ENCODE peak calls at places on chromosome 12, in six cellular contexts. One of them, this sample, is unnamed.

GRCh38 chr12:22687677-22688076 is 62.7 kb downstream of the ETNK1 start:
- DNase-seq in H1: no peak
- DNase-seq in trophoblast cell: no peak
- DNase-seq in H9: no peak
- DNase-seq in IMR-90: peak; percentile 77
- DNase-seq in mesenchymal stem cell: peak; percentile 74
- DNase-seq in this sample: no peak

GRCh38 chr12:128637616-128638606 is 185.8 kb downstream of the SLC15A4 start:
- DNase-seq in H9: no peak
- DNase-seq in IMR-90: no peak
- DNase-seq in trophoblast cell: no peak
- DNase-seq in H1: no peak
- DNase-seq in mesenchymal stem cell: no peak
- DNase-seq in this sample: no peak

GRCh38 chr12:40718878-40719372 is 26.7 kb downstream of the CNTN1 start:
- DNase-seq in mesenchymal stem cell: no peak
- DNase-seq in trophoblast cell: no peak
- DNase-seq in IMR-90: no peak
- DNase-seq in H1: no peak
- DNase-seq in H9: no peak
- DNase-seq in this sample: no peak

GRCh38 chr12:97306121-97306520 is 156.5 kb upstream of the RMST start:
- DNase-seq in IMR-90: no peak
- DNase-seq in H1: no peak
- DNase-seq in mesenchymal stem cell: no peak
- DNase-seq in trophoblast cell: no peak
- DNase-seq in H9: no peak
- DNase-seq in this sample: no peak

GRCh38 chr12:71846322-71846940 is 6.9 kb downstream of the TBC1D15 start:
- DNase-seq in H9: no peak
- DNase-seq in IMR-90: peak; percentile 47
- DNase-seq in trophoblast cell: peak; percentile 59
- DNase-seq in mesenchymal stem cell: peak; percentile 61
- DNase-seq in H1: no peak
- DNase-seq in this sample: no peak

GRCh38 chr12:98483621-98484455 is 31.6 kb upstream of the TMPO start:
- DNase-seq in H1: no peak
- DNase-seq in mesenchymal stem cell: no peak
- DNase-seq in trophoblast cell: no peak
- DNase-seq in H9: no peak
- DNase-seq in IMR-90: no peak
- DNase-seq in this sample: no peak

GRCh38 chr12:54448344-54448743 is 25.1 kb downstream of the GTSF1 start:
- DNase-seq in IMR-90: no peak
- DNase-seq in mesenchymal stem cell: no peak
- DNase-seq in H1: no peak
- DNase-seq in trophoblast cell: no peak
- DNase-seq in H9: no peak
- DNase-seq in this sample: no peak

GRCh38 chr12:106387847-106388246 is 30.3 kb downstream of the POLR3B start:
- DNase-seq in H9: no peak
- DNase-seq in H1: no peak
- DNase-seq in IMR-90: no peak
- DNase-seq in mesenchymal stem cell: no peak
- DNase-seq in trophoblast cell: no peak
- DNase-seq in this sample: no peak

GRCh38 chr12:120357104-120357503 is 11.9 kb downstream of the MSI1 start:
- DNase-seq in H9: no peak
- DNase-seq in H1: no peak
- DNase-seq in IMR-90: no peak
- DNase-seq in mesenchymal stem cell: no peak
- DNase-seq in trophoblast cell: no peak
- DNase-seq in this sample: no peak

GRCh38 chr12:51864701-51865469 is 16.4 kb upstream of the FIGNL2 start:
- DNase-seq in IMR-90: no peak
- DNase-seq in H1: no peak
- DNase-seq in mesenchymal stem cell: no peak
- DNase-seq in H9: peak; percentile 51
- DNase-seq in trophoblast cell: no peak
- DNase-seq in this sample: no peak

GRCh38 chr12:85301054-85301453 is 21.0 kb downstream of the ALX1 start:
- DNase-seq in mesenchymal stem cell: no peak
- DNase-seq in H1: no peak
- DNase-seq in trophoblast cell: no peak
- DNase-seq in H9: no peak
- DNase-seq in IMR-90: no peak
- DNase-seq in this sample: no peak

GRCh38 chr12:124531281-124531745 is 36.1 kb downstream of the NCOR2 start:
- DNase-seq in H1: no peak
- DNase-seq in trophoblast cell: no peak
- DNase-seq in IMR-90: no peak
- DNase-seq in H9: no peak
- DNase-seq in mesenchymal stem cell: peak; percentile 57
- DNase-seq in this sample: no peak

GRCh38 chr12:121036810-121037326 is 2.2 kb downstream of the OASL start:
- DNase-seq in IMR-90: peak; percentile 69
- DNase-seq in mesenchymal stem cell: peak; percentile 37
- DNase-seq in H9: no peak
- DNase-seq in H1: no peak
- DNase-seq in trophoblast cell: peak; percentile 27
- DNase-seq in this sample: no peak

GRCh38 chr12:98296462-98297079 is 218.8 kb upstream of the TMPO start:
- DNase-seq in trophoblast cell: peak; percentile 80
- DNase-seq in H1: no peak
- DNase-seq in IMR-90: no peak
- DNase-seq in H9: peak; percentile 45
- DNase-seq in mesenchymal stem cell: no peak
- DNase-seq in this sample: peak; percentile 20

GRCh38 chr12:92492291-92492690 is 210.5 kb upstream of the PLEKHG7 start:
- DNase-seq in H9: no peak
- DNase-seq in mesenchymal stem cell: no peak
- DNase-seq in IMR-90: no peak
- DNase-seq in H1: no peak
- DNase-seq in trophoblast cell: no peak
- DNase-seq in this sample: no peak

GRCh38 chr12:92487138-92487485 is 215.7 kb upstream of the PLEKHG7 start:
- DNase-seq in trophoblast cell: no peak
- DNase-seq in IMR-90: no peak
- DNase-seq in H1: no peak
- DNase-seq in H9: no peak
- DNase-seq in mesenchymal stem cell: no peak
- DNase-seq in this sample: no peak

GRCh38 chr12:92485356-92486348 is 217.1 kb upstream of the PLEKHG7 start:
- DNase-seq in H9: no peak
- DNase-seq in IMR-90: no peak
- DNase-seq in trophoblast cell: no peak
- DNase-seq in H1: no peak
- DNase-seq in mesenchymal stem cell: peak; percentile 51
- DNase-seq in this sample: no peak

GRCh38 chr12:92486443-92487137 is 216.2 kb upstream of the PLEKHG7 start:
- DNase-seq in trophoblast cell: no peak
- DNase-seq in mesenchymal stem cell: peak; percentile 86
- DNase-seq in IMR-90: peak; percentile 56
- DNase-seq in H1: no peak
- DNase-seq in H9: no peak
- DNase-seq in this sample: no peak

GRCh38 chr12:92488735-92489134 is 214.1 kb upstream of the PLEKHG7 start:
- DNase-seq in mesenchymal stem cell: no peak
- DNase-seq in H1: no peak
- DNase-seq in trophoblast cell: no peak
- DNase-seq in IMR-90: no peak
- DNase-seq in H9: no peak
- DNase-seq in this sample: no peak
- H3K4me1 ChIP-seq in mesenchymal stem cell: no peaks in the 10 kb centered on the region
- H3K4me1 ChIP-seq in H1: peaks cover 3% of the 10 kb centered on the region
- H3K4me1 ChIP-seq in trophoblast cell: no peaks in the 10 kb centered on the region
- H3K4me1 ChIP-seq in IMR-90: no peaks in the 10 kb centered on the region
- H3K4me1 ChIP-seq in H9: no peaks in the 10 kb centered on the region
- H3K4me1 ChIP-seq in this sample: no peaks in the 10 kb centered on the region

DNA sequence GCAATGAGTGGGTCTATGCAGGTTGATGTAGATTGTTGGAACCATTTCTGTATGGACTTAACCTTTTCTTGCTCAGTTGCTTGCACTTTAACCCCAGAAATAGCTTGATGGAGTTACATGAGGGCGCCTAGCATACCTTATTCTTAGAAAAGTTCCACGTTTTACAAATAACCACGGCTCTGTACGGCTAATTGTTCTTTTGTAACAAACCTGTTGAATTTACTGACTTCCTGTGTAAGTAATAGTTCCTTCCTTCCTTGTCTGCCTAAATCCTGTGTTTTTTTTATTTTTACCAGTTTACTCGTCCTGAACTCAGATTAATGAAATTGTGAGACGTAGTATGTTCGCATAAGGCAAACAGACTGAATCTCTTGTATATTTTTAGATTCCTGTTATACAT is 106.2 kb downstream of the FGD4 start:
- DNase-seq in H9: no peak
- DNase-seq in IMR-90: no peak
- DNase-seq in H1: no peak
- DNase-seq in trophoblast cell: no peak
- DNase-seq in mesenchymal stem cell: no peak
- DNase-seq in this sample: no peak
- H2AFZ ChIP-seq in H9: no peak overlapping the region
- H2AFZ ChIP-seq in IMR-90: no peak overlapping the region
- H2AFZ ChIP-seq in H1: no peak overlapping the region
- H2AFZ ChIP-seq in trophoblast cell: no peak overlapping the region
- H2AFZ ChIP-seq in mesenchymal stem cell: no peak overlapping the region
- H2AFZ ChIP-seq in this sample: no peak overlapping the region

GRCh38 chr12:64759035-64759894 is at the start of gene GNS:
- DNase-seq in IMR-90: peak; percentile 89
- DNase-seq in mesenchymal stem cell: peak; percentile 93
- DNase-seq in H1: peak; percentile 75
- DNase-seq in H9: peak; percentile 97
- DNase-seq in trophoblast cell: peak; percentile 97
- DNase-seq in this sample: peak; percentile 95
- H4K8ac ChIP-seq in IMR-90: peak within 1 kb of the TSS; percentile 83
- H4K8ac ChIP-seq in mesenchymal stem cell: peak within 1 kb of the TSS; percentile 98
- H4K8ac ChIP-seq in H1: peak within 1 kb of the TSS; percentile 83
- H4K8ac ChIP-seq in H9: no peak within 1 kb of the TSS
- H4K8ac ChIP-seq in trophoblast cell: peak within 1 kb of the TSS; percentile 98
- H4K8ac ChIP-seq in this sample: no peak within 1 kb of the TSS

DNA sequence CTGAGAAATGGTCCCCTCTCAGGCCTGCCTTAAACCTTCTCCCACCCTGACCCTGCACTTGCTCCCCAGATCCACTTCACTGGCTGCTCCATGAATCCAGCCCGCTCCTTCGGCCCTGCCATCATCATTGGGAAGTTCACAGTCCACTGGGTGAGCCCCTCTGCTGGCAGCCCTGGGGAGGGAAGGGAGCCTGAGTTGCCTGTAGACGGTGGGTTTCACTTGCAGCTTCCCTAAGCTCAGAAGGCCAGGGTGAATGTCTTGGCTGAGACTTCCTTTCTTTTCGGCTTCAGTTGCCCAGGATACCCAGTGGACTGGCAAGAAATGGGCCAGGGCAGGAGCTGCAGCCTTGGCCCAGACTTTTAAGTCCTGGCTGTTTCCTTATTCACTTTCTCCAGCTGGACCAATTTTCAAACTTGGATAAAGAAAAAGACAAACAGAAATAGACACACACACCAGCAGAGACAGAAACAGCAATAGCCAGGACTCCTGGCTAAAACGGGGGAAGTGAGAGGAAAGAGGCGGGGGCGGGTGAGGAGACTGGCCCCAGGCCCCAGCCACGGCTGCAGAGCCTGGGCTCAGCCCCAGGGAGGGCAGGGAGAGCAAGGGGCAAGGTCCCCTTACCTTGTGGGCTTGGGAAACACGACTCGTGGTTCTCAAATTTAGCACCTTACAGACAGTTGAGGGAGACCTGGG is 2.1 kb downstream of the AQP6 start:
- DNase-seq in mesenchymal stem cell: no peak
- DNase-seq in H1: no peak
- DNase-seq in H9: no peak
- DNase-seq in IMR-90: no peak
- DNase-seq in trophoblast cell: no peak
- DNase-seq in this sample: no peak
- H3K4me1 ChIP-seq in mesenchymal stem cell: peaks cover 4% of the 10 kb centered on the region
- H3K4me1 ChIP-seq in H1: no peaks in the 10 kb centered on the region
- H3K4me1 ChIP-seq in H9: no peaks in the 10 kb centered on the region
- H3K4me1 ChIP-seq in IMR-90: no peaks in the 10 kb centered on the region
- H3K4me1 ChIP-seq in trophoblast cell: no peaks in the 10 kb centered on the region
- H3K4me1 ChIP-seq in this sample: peaks cover 9% of the 10 kb centered on the region

GRCh38 chr12:76426160-76426559 is 77.9 kb upstream of the BBS10 start:
- DNase-seq in H1: no peak
- DNase-seq in trophoblast cell: no peak
- DNase-seq in H9: no peak
- DNase-seq in IMR-90: no peak
- DNase-seq in mesenchymal stem cell: no peak
- DNase-seq in this sample: no peak

GRCh38 chr12:76422878-76423438 is 74.7 kb upstream of the BBS10 start:
- DNase-seq in H1: no peak
- DNase-seq in H9: no peak
- DNase-seq in IMR-90: peak; percentile 82
- DNase-seq in trophoblast cell: peak; percentile 13
- DNase-seq in mesenchymal stem cell: peak; percentile 81
- DNase-seq in this sample: no peak

GRCh38 chr12:76424941-76425340 is 76.7 kb upstream of the BBS10 start:
- DNase-seq in IMR-90: no peak
- DNase-seq in trophoblast cell: no peak
- DNase-seq in H9: no peak
- DNase-seq in mesenchymal stem cell: no peak
- DNase-seq in H1: no peak
- DNase-seq in this sample: no peak

GRCh38 chr12:76420221-76420620 is 72.0 kb upstream of the BBS10 start:
- DNase-seq in trophoblast cell: peak; percentile 10
- DNase-seq in H9: no peak
- DNase-seq in mesenchymal stem cell: no peak
- DNase-seq in H1: no peak
- DNase-seq in IMR-90: no peak
- DNase-seq in this sample: no peak

DNA sequence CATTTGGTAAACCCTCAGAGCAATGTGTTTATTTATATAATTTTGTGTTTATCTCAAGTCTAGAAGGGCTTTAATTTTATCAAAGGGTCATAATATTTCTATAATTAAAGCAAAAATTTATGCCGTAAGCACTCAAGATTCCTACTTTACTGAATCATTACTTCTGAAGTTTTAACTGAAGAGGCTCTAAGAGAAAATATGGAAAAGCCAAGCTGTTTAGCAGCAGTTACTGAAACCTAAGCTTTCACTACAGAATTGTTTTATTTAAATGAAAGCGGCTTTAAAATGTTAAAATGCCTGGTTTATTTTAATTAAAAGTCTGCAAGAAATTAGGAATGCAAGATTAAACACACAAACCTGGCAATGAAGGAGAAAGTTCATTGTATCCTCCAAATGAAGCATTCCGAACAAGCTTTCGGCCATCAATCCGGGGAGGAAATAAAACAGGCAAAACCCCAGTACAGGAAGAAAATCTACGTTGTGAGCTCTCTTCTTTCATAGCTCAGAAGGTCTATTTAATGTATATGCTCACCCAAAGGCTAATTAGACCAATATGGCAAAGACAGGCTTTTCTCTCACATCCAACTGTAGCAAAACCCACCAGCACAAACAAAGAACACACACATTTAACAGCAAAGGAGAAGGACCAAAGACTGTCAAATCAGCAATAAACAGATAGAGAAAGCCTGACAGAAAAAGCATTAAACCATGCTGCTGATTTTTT is 74.1 kb upstream of the BBS10 start:
- DNase-seq in mesenchymal stem cell: no peak
- DNase-seq in H9: no peak
- DNase-seq in H1: no peak
- DNase-seq in IMR-90: peak; percentile 10
- DNase-seq in trophoblast cell: no peak
- DNase-seq in this sample: no peak
- H2AFZ ChIP-seq in mesenchymal stem cell: no peak overlapping the region
- H2AFZ ChIP-seq in H9: no peak overlapping the region
- H2AFZ ChIP-seq in H1: no peak overlapping the region
- H2AFZ ChIP-seq in IMR-90: no peak overlapping the region
- H2AFZ ChIP-seq in trophoblast cell: no peak overlapping the region
- H2AFZ ChIP-seq in this sample: no peak overlapping the region

This sample was measured in neuronal stem cell.